ENCODE peak calls at places on chromosomes 6 and 20, in five cellular contexts. H is lower lobe of right lung, U is left lung, D is aorta, Y is DND-41. J is an unnamed sample. For H3K4me1, the result is how much of the 10 kb centered on the place peaks cover.

GRCh38 chr6:11354019-11354418 is 121.6 kb upstream of the NEDD9 start:
- DNase-seq in D (peak), H (no peak), U (no peak), Y (peak), J (peak)

GRCh38 chr20:9270831-9271230 is 201.9 kb downstream of the PLCB4 start:
- DNase-seq in U (no peak), Y (no peak), D (no peak), H (no peak), J (no peak)

GRCh38 chr6:109491207-109491938 is 8.4 kb upstream of the ZBTB24 start:
- DNase-seq in Y (peak), U (no peak), D (no peak), H (no peak), J (no peak)

GRCh38 chr6:150800596-150801310 is 64.7 kb upstream of the MTHFD1L start:
- DNase-seq in H (no peak), Y (no peak), U (no peak), D (peak), J (no peak)

GRCh38 chr6:45075246-45075645 is 252.9 kb upstream of the RUNX2 start:
- DNase-seq in H (no peak), U (no peak), D (no peak), Y (no peak), J (no peak)

GRCh38 chr20:7617797-7618196 is 322.5 kb downstream of the HAO1 start:
- DNase-seq in H (no peak), Y (no peak), D (no peak), U (no peak), J (no peak)

GRCh38 chr20:53195882-53196610 is 223.9 kb downstream of the TSHZ2 start:
- DNase-seq in Y (no peak), H (no peak), D (no peak), U (no peak), J (no peak)

GRCh38 chr20:46011631-46012482 is 3.1 kb downstream of the MMP9 start:
- DNase-seq in D (peak), U (peak), H (peak), Y (peak), J (peak)

GRCh38 chr6:28867078-28867414 is 56.7 kb downstream of the TRIM27 start:
- DNase-seq in H (no peak), Y (no peak), D (no peak), U (no peak), J (no peak)

GRCh38 chr6:111686249-111686997 is 80.7 kb upstream of the TRAF3IP2 start:
- DNase-seq in D (no peak), U (peak), H (no peak), Y (no peak), J (no peak)

GRCh38 chr6:3208096-3208774 is 19.2 kb downstream of the TUBB2B start:
- DNase-seq in U (no peak), H (no peak), Y (no peak), D (peak), J (no peak)

GRCh38 chr6:11766589-11767450 is 11.8 kb downstream of the ADTRP start:
- DNase-seq in U (no peak), Y (no peak), H (no peak), D (no peak), J (no peak)

GRCh38 chr20:50292324-50293243 is 102.0 kb downstream of the CEBPB start:
- DNase-seq in D (peak), H (peak), U (peak), Y (no peak), J (peak)

GRCh38 chr6:72032056-72032455 is 145.7 kb downstream of the RIMS1 start:
- DNase-seq in U (no peak), D (no peak), H (no peak), Y (no peak), J (no peak)

GRCh38 chr20:59709636-59710035 is 105.3 kb downstream of the PHACTR3 start:
- DNase-seq in D (no peak), H (no peak), Y (no peak), U (no peak), J (no peak)

GRCh38 chr6:158799051-158799792 is 19.9 kb downstream of the EZR start:
- DNase-seq in U (no peak), D (no peak), H (no peak), Y (no peak), J (peak)

GRCh38 chr6:158807515-158808441 is 11.4 kb downstream of the EZR start:
- DNase-seq in U (no peak), D (no peak), Y (no peak), H (no peak), J (no peak)

GRCh38 chr6:158805698-158806373 is 13.3 kb downstream of the EZR start:
- DNase-seq in U (no peak), H (no peak), Y (no peak), D (no peak), J (no peak)

GRCh38 chr6:158801655-158802294 is 17.4 kb downstream of the EZR start:
- DNase-seq in D (no peak), H (no peak), Y (no peak), U (no peak), J (no peak)

GRCh38 chr6:158803733-158804143 is 15.4 kb downstream of the EZR start:
- DNase-seq in U (no peak), H (no peak), D (no peak), Y (peak), J (no peak)
- H3K4me1 ChIP-seq in U (under half), H (half or more), D (under half), Y (half or more), J (under half)

GRCh38 chr6:157430834-157431233 is 49.8 kb downstream of the ZDHHC14 start:
- DNase-seq in Y (no peak), U (no peak), D (no peak), H (no peak), J (no peak)

GRCh38 chr6:157432231-157432630 is 51.2 kb downstream of the ZDHHC14 start:
- DNase-seq in U (no peak), H (no peak), D (no peak), Y (no peak), J (peak)

GRCh38 chr6:157434349-157435016 is 53.5 kb downstream of the ZDHHC14 start:
- DNase-seq in Y (no peak), H (no peak), U (no peak), D (peak), J (no peak)

GRCh38 chr6:157433678-157434081 is 52.7 kb downstream of the ZDHHC14 start:
- DNase-seq in Y (no peak), H (no peak), U (no peak), D (no peak), J (no peak)

GRCh38 chr6:157432861-157433260 is 51.9 kb downstream of the ZDHHC14 start:
- DNase-seq in H (no peak), U (no peak), Y (no peak), D (no peak), J (no peak)
- H3K4me3 ChIP-seq in H (no peak), U (no peak), Y (no peak), D (no peak), J (no peak)

GRCh38 chr20:32460231-32460630 is 102.1 kb downstream of the ASXL1 start:
- DNase-seq in U (no peak), D (no peak), Y (no peak), H (no peak), J (no peak)

GRCh38 chr20:32460683-32461320 is 102.7 kb downstream of the ASXL1 start:
- DNase-seq in H (no peak), Y (no peak), U (no peak), D (no peak), J (no peak)

GRCh38 chr20:32462900-32463641 is 104.9 kb downstream of the ASXL1 start:
- DNase-seq in D (no peak), Y (no peak), U (peak), H (no peak), J (no peak)

GRCh38 chr20:32463642-32464400 is 105.7 kb downstream of the ASXL1 start:
- DNase-seq in D (no peak), Y (no peak), U (no peak), H (no peak), J (no peak)

DNA sequence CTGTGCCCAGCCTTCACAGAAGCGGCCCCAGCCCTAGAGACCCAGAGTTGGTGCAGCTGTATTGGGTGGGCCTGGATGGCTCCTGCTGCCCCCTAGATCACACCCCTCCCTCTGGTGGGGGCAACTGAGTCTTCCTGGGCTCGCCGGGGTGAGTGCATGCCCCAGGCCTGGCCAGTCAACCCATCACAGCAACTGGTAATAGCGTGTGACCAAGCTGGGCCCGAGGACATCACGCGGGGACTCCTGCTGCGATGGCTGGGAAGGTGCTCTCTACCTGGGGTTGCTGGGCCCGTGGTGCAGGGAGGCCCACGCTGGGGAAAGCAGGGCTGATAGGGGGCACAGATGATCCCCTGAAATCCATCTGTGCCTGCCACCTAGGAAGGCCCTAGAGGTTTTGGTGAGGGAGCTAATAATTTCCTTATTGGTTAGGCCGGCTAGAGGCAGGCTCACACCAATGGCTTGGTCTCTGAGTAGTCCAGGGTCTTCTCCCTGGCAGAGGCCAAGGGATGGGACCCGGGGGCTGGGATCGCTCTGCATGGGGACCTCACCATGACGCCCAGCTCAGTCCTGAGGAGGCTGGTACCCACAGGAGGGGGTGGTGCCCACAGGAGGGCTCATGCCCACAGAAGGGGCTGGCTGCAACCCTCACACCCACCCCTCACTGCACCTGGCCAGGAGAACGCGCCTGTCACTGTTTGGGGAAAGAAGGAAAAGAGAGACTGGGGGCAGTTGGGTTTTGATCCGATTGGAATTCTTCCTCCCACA is 103.9 kb downstream of the ASXL1 start:
- DNase-seq in Y (no peak), H (no peak), U (no peak), D (no peak), J (no peak)
- H3K4me1 ChIP-seq in Y (under half), H (under half), U (under half), D (under half), J (under half)

GRCh38 chr6:29967379-29968010 is 25.2 kb downstream of the HLA-A start:
- DNase-seq in H (no peak), U (no peak), D (no peak), Y (no peak), J (no peak)

GRCh38 chr6:29965873-29966601 is 23.7 kb downstream of the HLA-A start:
- DNase-seq in U (peak), H (peak), Y (peak), D (peak), J (no peak)

GRCh38 chr6:29968130-29968529 is 25.8 kb downstream of the HLA-A start:
- DNase-seq in Y (no peak), D (no peak), H (no peak), U (no peak), J (no peak)

GRCh38 chr6:29964553-29964903 is 22.2 kb downstream of the HLA-A start:
- DNase-seq in Y (no peak), U (no peak), H (no peak), D (no peak), J (peak)

DNA sequence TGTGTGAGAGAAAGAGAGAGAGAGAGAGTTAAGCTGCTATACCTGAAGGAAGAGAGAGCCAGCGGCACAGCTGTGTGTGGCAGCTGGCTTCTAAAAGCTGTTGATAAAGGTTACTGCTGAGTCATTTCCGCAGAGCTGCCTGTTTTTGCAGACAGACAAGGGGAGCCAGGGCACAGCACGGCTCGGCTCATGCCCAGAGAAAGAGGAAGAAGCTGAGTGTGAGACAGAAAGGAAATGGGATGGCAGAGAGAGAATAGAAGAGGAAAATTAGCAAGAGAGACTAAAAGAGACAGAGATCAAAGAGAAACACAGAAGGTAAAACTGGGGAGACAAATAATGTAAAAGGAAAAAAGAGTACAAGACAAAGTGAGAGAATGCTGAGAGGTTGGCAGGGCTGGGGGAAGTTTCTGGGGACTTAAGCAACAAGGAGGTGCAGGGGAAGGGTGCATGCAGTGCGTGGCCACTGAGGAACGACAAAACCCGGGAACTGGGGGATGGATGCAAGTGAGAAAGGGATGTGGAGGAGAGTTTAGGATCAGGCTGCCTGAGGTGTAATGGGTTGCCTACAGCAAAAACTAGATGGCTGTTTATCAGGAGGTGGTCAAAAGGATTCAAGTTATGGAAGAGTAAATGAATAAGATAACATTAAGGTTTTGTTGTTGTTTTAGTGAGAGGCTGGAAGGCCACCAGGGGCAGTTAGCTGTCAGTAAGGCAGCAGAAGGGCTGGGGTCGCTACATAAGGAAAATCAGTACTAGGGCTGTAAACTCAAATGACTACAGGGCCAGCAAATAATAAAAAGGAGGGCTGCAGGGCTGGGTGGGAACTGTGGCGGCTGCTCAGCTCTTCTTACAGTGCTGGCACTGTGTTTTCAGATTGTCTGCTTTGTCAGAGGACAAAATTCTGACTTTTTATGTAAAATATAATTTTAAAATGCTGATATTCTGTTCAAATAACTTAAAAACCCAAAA is 22.9 kb downstream of the HLA-A start:
- DNase-seq in D (peak), H (peak), U (peak), Y (peak), J (peak)
- H3K4me3 ChIP-seq in D (peak), H (peak), U (peak), Y (peak), J (peak)

GRCh38 chr6:90233994-90234393 is 62.6 kb downstream of the BACH2 start:
- DNase-seq in U (no peak), D (no peak), Y (peak), H (no peak), J (no peak)

GRCh38 chr6:90230547-90231240 is 65.9 kb downstream of the BACH2 start:
- DNase-seq in H (no peak), U (no peak), Y (no peak), D (no peak), J (no peak)

GRCh38 chr6:90227693-90228092 is 69.0 kb downstream of the BACH2 start:
- DNase-seq in U (no peak), D (no peak), H (no peak), Y (no peak), J (no peak)

GRCh38 chr6:90231308-90231707 is 65.3 kb downstream of the BACH2 start:
- DNase-seq in D (no peak), H (no peak), Y (no peak), U (no peak), J (no peak)

GRCh38 chr6:90231798-90232197 is 64.8 kb downstream of the BACH2 start:
- DNase-seq in U (no peak), D (no peak), Y (no peak), H (no peak), J (no peak)
- H3K4me1 ChIP-seq in U (under half), D (under half), Y (under half), H (under half), J (under half)

DNA sequence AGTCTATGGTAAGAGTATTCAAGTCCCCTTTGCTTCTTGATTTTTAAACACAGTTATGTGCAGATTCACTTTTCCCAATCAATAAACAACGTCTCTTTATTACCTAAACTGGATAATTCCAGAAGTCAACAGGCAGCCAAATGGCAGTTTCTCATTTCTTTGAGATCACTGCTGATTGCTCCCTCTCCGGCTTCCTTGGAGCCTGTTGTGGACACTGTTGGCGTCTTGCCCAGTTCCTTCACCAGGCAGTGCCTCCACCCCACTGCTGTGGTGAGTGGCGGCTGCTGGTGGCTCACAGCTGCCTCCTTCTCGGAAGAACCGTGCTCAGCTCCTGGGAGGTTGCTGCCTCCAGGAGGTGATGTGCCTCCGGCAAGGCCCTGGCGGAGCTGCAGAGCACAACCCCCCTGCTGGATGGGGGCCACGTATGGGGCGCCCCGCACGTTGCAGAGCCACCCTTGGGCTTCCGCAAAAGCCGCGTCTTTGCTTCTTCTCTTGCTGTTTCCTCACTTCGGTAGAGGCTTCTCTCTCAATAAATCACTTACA is 105.1 kb upstream of the CNKSR3 start:
- DNase-seq in H (peak), U (peak), Y (peak), D (peak), J (peak)
- H3K4me3 ChIP-seq in H (no peak), U (no peak), Y (no peak), D (no peak), J (no peak)

DNA sequence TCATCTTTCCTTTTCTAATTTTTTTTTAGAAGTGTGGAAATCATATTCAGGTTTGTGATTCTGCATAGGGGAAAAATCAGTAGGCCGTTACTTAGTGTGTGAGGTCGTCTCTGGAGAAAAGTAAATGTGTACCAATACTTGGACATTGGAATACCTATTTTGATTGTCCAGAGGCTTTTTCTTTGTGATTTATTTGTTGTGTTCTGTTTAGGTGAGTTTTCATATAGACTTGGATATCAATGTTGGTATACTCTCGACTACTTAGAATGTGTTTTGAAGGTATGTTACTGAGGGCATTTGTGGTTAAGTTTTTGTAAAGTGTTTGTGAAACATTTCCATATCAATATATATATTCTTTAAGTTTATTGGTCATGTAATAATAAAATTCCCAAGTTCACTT is 2.3 kb downstream of the CD2AP start:
- DNase-seq in H (no peak), Y (no peak), U (no peak), D (no peak), J (no peak)
- H3K4me1 ChIP-seq in H (under half), Y (under half), U (under half), D (under half), J (under half)

GRCh38 chr20:48825551-48825885 is 2.3 kb downstream of the PREX1 start:
- DNase-seq in H (no peak), D (no peak), Y (no peak), U (no peak), J (no peak)
- H3K4me3 ChIP-seq in H (peak), D (no peak), Y (no peak), U (peak), J (no peak)

J was measured in HAP-1.